ENCODE peak calls at places on chromosomes 7 and 10, in ten cellular contexts. D is heart left ventricle, G is adrenal gland, R is IMR-90, J is NB4, W is HepG2, I is lower leg skin, H is endothelial cell of umbilical vein, Y is uterus, V is prostate gland. P is an unnamed sample.

GRCh38 chr7:114851406-114852025 is 70.4 kb upstream of the MDFIC start:
- DNase-seq in Y (no peak), W (no peak), D (no peak), I (no peak), G (no peak), R (no peak), V (no peak), J (no peak), H (no peak), P (no peak)

GRCh38 chr10:119350529-119351001 is 143.2 kb downstream of the GRK5 start:
- DNase-seq in V (peak; percentile 33), I (no peak), W (peak; percentile 54), G (no peak), H (no peak), D (peak; percentile 58), J (no peak), Y (no peak), R (peak; percentile 49), P (no peak)

GRCh38 chr7:159098795-159099194 is 45.9 kb downstream of the VIPR2 start:
- DNase-seq in W (no peak), R (no peak), V (no peak), G (no peak), I (peak; percentile 82), H (no peak), J (no peak), Y (peak; percentile 59), D (peak; percentile 40), P (peak; percentile 47)

GRCh38 chr7:44561962-44562621 is 11.6 kb downstream of the DDX56 start:
- DNase-seq in J (no peak), I (no peak), D (no peak), Y (no peak), V (no peak), W (peak; percentile 87), R (peak; percentile 54), G (no peak), H (no peak), P (no peak)

GRCh38 chr10:63388421-63389031 is 77.3 kb downstream of the JMJD1C start:
- DNase-seq in V (no peak), G (no peak), Y (no peak), W (no peak), D (no peak), R (peak; percentile 6), I (no peak), H (no peak), J (peak; percentile 34), P (no peak)

GRCh38 chr7:102252373-102252982 is 34.2 kb upstream of the SH2B2 start:
- DNase-seq in Y (no peak), V (no peak), I (no peak), D (no peak), G (no peak), J (no peak), W (no peak), R (no peak), H (no peak), P (no peak)

GRCh38 chr10:63699785-63700184 is 178.6 kb downstream of the REEP3 start:
- DNase-seq in V (no peak), R (peak; percentile 59), G (peak; percentile 69), H (peak; percentile 78), I (no peak), D (peak; percentile 45), Y (peak; percentile 57), W (no peak), J (no peak), P (no peak)

GRCh38 chr10:86265236-86265876 is 101.2 kb downstream of the GRID1 start:
- DNase-seq in D (no peak), R (no peak), I (peak; percentile 53), V (no peak), Y (no peak), J (no peak), G (no peak), W (no peak), H (no peak), P (no peak)

GRCh38 chr10:6144609-6145413 is 56.0 kb downstream of the RBM17 start:
- DNase-seq in V (peak; percentile 82), G (peak; percentile 90), W (peak; percentile 25), Y (peak; percentile 90), D (peak; percentile 94), R (peak; percentile 82), I (peak; percentile 98), J (peak; percentile 88), H (peak; percentile 84), P (peak; percentile 84)

GRCh38 chr7:92633211-92633906 is 43.2 kb upstream of the FAM133B start:
- DNase-seq in G (no peak), Y (no peak), W (peak; percentile 87), J (peak; percentile 86), V (peak; percentile 38), R (peak; percentile 94), H (peak; percentile 98), D (no peak), I (no peak), P (no peak)

GRCh38 chr7:105580022-105580740 is 1.1 kb downstream of the EFCAB10 start:
- DNase-seq in J (no peak), V (no peak), H (peak; percentile 17), I (peak; percentile 21), Y (no peak), W (no peak), D (no peak), G (no peak), R (no peak), P (no peak)
- TF ChIP-seq CTCF in J (no peak), V (no peak), H (peak; percentile 1), I (no peak), Y (no peak), W (no peak), D (no peak), G (no peak), R (peak; percentile 7), P (no peak)

DNA sequence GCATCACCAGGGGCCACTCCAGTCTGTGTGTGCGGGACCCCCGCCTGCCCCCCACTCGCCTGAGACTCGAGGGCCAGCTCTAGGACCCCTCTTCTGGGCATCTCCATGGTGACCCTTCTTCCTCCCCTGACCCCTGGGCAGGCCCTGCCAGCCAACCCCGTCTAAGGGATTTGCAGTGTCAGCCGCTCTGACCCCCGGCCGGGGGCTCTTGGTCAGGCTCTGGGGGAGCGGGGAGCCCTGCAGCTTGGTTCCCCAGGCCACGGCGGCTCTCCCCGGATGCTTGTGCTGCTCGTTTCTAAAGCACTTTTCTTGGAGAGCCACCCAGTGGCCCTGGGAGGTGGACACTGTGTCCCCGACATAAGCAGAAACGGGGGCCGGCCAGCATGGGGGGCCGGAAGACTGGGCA is 5.3 kb downstream of the TTYH3 start:
- DNase-seq in W (no peak), Y (no peak), I (no peak), H (no peak), J (no peak), V (no peak), G (no peak), D (no peak), R (no peak), P (no peak)
- TF ChIP-seq POLR2A in W (no peak), Y (no peak), I (no peak), H (no peak), J (no peak), V (no peak), G (no peak), D (no peak), R (no peak), P (no peak)

GRCh38 chr7:31633894-31634494 is 53.0 kb upstream of the PPP1R17 start:
- DNase-seq in J (peak; percentile 68), W (peak; percentile 56), Y (peak; percentile 20), I (no peak), V (peak; percentile 55), G (peak; percentile 40), R (peak; percentile 39), D (peak; percentile 27), H (peak; percentile 44), P (peak; percentile 54)
- TF ChIP-seq CTCF in J (peak; percentile 65), W (peak; percentile 77), Y (peak; percentile 23), I (no peak), V (no peak), G (peak; percentile 60), R (peak; percentile 54), D (peak; percentile 67), H (peak; percentile 43), P (peak; percentile 33)

GRCh38 chr7:135940077-135941075 is 36.8 kb downstream of the MTPN start:
- DNase-seq in J (no peak), G (no peak), Y (no peak), I (no peak), H (no peak), D (no peak), V (no peak), R (no peak), W (no peak), P (no peak)

GRCh38 chr7:135942614-135943013 is 34.5 kb downstream of the MTPN start:
- DNase-seq in I (no peak), Y (no peak), R (no peak), W (no peak), D (no peak), H (no peak), V (no peak), J (no peak), G (no peak), P (no peak)

GRCh38 chr7:135946289-135947055 is 30.7 kb downstream of the MTPN start:
- DNase-seq in H (no peak), D (no peak), V (no peak), R (no peak), Y (no peak), J (no peak), I (no peak), G (no peak), W (no peak), P (no peak)

GRCh38 chr7:135943266-135943889 is 33.8 kb downstream of the MTPN start:
- DNase-seq in H (peak; percentile 76), G (no peak), J (no peak), W (no peak), D (no peak), R (no peak), V (no peak), I (no peak), Y (no peak), P (no peak)

DNA sequence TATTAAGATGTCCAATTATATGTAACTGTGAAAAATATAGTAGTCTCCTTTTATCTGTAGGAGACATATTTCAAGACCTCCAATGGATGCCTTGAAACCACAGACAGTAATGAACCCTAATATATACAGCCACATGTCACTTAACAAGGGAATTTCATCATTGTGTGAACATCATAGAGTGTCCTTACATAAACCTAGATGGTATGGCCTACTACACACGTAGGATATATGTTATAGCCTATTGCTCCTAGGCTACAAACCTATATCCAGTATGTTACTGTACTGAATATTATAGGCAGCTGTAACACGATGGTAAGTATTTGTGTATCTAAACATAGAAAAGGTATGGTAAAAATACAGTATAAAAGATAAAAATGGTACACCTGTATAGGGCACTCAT is 32.4 kb downstream of the MTPN start:
- DNase-seq in Y (no peak), D (no peak), W (no peak), V (no peak), H (no peak), I (no peak), J (no peak), R (no peak), G (no peak), P (no peak)
- TF ChIP-seq POLR2A in Y (no peak), D (no peak), W (no peak), V (no peak), H (no peak), I (no peak), J (no peak), R (no peak), G (no peak), P (no peak)